ENCODE peak calls at places on chromosomes 16 and 17, in seven cellular contexts. U is Peyer's patch, E is uterus, S is prostate gland, H is esophagus squamous epithelium, D is A549, K is adrenal gland. J is an unnamed sample.

GRCh38 chr16:31542763-31543162 is 15.1 kb downstream of the AHSP start:
- DNase-seq in U (no peak), E (no peak), D (no peak), S (no peak), H (no peak), K (no peak), J (no peak)

GRCh38 chr17:80163315-80163714 is 6.5 kb upstream of the CARD14 start:
- DNase-seq in H (no peak), S (no peak), D (no peak), K (no peak), U (no peak), E (no peak), J (no peak)

GRCh38 chr16:58510097-58510775 is 5.1 kb upstream of the SETD6 start:
- DNase-seq in S (no peak), D (no peak), U (peak), H (no peak), K (peak), E (no peak), J (no peak)

GRCh38 chr17:18319604-18320256 is 4.6 kb downstream of the SMCR8 start:
- DNase-seq in E (no peak), H (no peak), D (peak), K (peak), U (no peak), S (peak), J (peak)

GRCh38 chr17:41580651-41581365 is 5.9 kb downstream of the KRT14 start:
- DNase-seq in K (no peak), S (no peak), D (no peak), U (no peak), H (no peak), E (no peak), J (no peak)

GRCh38 chr17:32859857-32860525 is 16.9 kb downstream of the MYO1D start:
- DNase-seq in U (no peak), E (no peak), D (no peak), H (no peak), K (no peak), S (no peak), J (no peak)

GRCh38 chr17:62163847-62164246 is 98.8 kb upstream of the MED13 start:
- DNase-seq in U (peak), D (no peak), K (no peak), H (no peak), S (peak), E (no peak), J (no peak)

GRCh38 chr17:79749156-79749815 is 18.5 kb downstream of the ENPP7 start:
- DNase-seq in D (no peak), E (no peak), S (no peak), H (no peak), U (no peak), K (no peak), J (no peak)

GRCh38 chr17:36920032-36921000 is 17.0 kb upstream of the LHX1 start:
- DNase-seq in E (no peak), H (no peak), D (peak), S (no peak), K (no peak), U (no peak), J (no peak)

GRCh38 chr16:67441289-67441753 is 10.4 kb downstream of the HSD11B2 start:
- DNase-seq in H (no peak), E (peak), U (peak), S (peak), D (no peak), K (no peak), J (no peak)

GRCh38 chr16:2799205-2799851 is 1.1 kb downstream of the PRSS41 start:
- DNase-seq in E (no peak), K (no peak), U (no peak), S (no peak), D (no peak), H (no peak), J (no peak)

GRCh38 chr16:12543700-12544476 is 259.8 kb downstream of the CPPED1 start:
- DNase-seq in E (no peak), K (no peak), H (no peak), U (no peak), S (no peak), D (no peak), J (no peak)

GRCh38 chr17:48198950-48199541 is 91.5 kb downstream of the SNX11 start:
- DNase-seq in K (no peak), D (no peak), U (peak), S (peak), H (no peak), E (no peak), J (no peak)

GRCh38 chr16:53091508-53092211 is 36.9 kb downstream of the CHD9 start:
- DNase-seq in D (no peak), K (peak), U (peak), S (no peak), E (peak), H (no peak), J (peak)

GRCh38 chr17:21368545-21369246 is 7.5 kb upstream of the KCNJ12 start:
- DNase-seq in S (no peak), D (no peak), K (no peak), U (no peak), E (no peak), H (no peak), J (no peak)

GRCh38 chr16:85840801-85841200 is 41.3 kb downstream of the COX4I1 start:
- DNase-seq in D (no peak), U (no peak), E (no peak), H (no peak), S (no peak), K (no peak), J (no peak)

GRCh38 chr17:51860934-51861561 is 297.5 kb downstream of the CA10 start:
- DNase-seq in H (no peak), S (peak), U (peak), D (peak), K (peak), E (no peak), J (no peak)

GRCh38 chr17:13920413-13920812 is 148.9 kb upstream of the COX10 start:
- DNase-seq in E (no peak), D (no peak), K (no peak), H (no peak), U (no peak), S (no peak), J (no peak)

GRCh38 chr17:61477204-61477834 is 25.1 kb downstream of the TBX4 start:
- DNase-seq in S (no peak), K (no peak), E (no peak), H (no peak), U (peak), D (no peak), J (no peak)

GRCh38 chr16:3954411-3954921 is 74.0 kb upstream of the CREBBP start:
- DNase-seq in D (no peak), H (no peak), K (no peak), E (no peak), S (no peak), U (no peak), J (no peak)

GRCh38 chr17:49450735-49451134 is 36.1 kb upstream of the PHB1 start:
- DNase-seq in S (no peak), H (no peak), E (no peak), K (no peak), U (no peak), D (no peak), J (no peak)

DNA sequence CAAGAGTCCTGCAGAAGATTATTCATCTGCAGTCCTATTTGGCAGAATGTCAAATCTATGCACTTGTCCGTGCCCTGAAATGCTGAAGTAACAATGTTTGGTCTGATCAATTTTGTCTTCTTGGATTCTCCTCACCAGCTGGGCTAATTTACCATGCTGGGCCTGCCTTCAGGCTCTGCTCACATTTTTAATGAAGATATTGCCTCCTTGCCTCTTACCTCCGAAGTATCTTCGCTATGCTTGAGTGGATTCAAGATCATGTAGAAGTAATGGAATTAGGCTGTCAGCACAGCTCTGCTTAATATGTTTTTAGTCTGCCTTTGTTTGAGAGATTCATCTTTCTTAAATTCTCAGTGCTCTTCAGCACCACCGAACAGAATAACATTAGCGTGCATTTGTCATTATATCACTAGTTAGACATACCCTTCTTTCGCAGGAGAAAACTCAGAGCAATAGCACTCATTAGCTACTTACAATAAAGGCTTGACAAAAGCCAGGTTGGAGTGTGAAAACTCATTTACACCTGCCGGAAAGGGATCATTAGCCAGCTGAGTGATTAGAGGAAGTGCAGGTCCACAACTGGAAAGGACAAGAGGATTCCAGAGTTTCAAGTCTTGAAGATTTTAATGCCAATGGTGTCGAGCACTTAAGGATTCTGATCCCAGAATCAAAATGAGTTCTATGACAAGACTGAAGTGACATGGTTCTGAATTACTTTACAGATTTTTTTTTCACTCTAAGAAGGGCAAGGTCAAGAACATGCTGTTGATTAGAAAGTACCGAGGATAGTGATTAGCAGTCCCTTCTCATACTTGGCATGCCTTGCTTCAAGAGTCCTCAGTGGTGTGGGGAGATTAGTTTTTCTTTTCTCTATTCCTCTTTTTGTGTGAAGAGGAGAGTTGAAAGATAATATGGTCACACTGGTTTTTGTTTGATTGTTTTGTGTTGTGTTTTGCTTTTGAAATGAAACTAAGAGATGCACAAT is 405.6 kb upstream of the TOM1L1 start:
- DNase-seq in E (no peak), K (no peak), D (no peak), H (no peak), S (no peak), U (no peak), J (no peak)
- H3K27ac ChIP-seq in E (no peak), K (no peak), D (no peak), H (no peak), S (no peak), U (no peak), J (no peak)

DNA sequence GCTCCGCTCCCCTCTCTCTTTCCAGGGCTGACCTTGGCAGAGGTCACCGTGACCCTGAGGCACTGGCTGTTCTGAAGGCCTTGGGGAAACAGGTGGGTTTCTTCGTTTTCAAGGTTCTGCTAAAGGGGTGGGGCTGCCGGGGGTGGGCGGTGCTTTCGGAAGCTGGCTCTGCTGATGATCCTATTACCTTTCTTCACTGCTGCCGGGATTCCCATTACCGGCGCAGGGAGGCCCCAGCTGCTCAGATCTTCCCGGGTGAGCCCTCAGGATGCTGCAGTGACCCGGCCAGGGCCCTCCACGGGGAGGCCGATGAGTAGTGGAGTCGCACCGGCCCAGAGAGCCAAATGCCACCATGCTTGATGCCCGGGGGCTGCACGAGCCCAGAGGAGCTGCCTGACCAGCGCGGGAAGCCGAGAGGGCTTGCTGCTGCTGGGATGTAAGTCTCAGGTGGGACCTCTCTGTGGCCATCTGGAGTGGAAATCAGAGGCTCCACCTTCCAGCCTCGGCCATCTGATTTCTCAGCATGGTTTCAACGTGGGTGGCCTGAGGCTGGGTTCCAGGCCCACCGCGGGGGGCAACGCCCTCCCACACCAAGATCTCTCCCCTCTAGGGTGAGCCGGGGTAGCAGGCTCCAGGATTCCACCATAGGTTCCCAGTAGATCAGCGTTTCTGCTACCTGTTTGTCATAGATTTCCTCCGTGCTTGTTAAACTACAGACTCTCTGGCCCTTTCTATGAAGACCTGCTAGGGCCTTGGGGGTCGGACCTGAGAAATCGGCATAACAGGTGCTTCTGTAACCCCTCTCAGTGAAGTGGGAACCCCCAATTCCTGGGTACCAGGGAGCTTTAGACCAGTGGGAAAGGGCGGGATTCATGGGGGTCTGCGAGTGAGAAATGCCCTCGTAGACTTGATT is 21.6 kb upstream of the ADCY7 start:
- DNase-seq in S (no peak), U (no peak), K (no peak), E (no peak), D (no peak), H (no peak), J (peak)
- H3K4me3 ChIP-seq in S (no peak), U (peak), K (no peak), E (no peak), D (peak), H (peak), J (peak)

GRCh38 chr17:75645889-75646625 is 12.8 kb downstream of the SMIM5 start:
- DNase-seq in H (no peak), K (no peak), U (peak), E (peak), D (peak), S (peak), J (no peak)
- TF ChIP-seq POLR2A in H (no peak), K (no peak), U (peak), E (peak), D (peak), S (peak), J (no peak)

DNA sequence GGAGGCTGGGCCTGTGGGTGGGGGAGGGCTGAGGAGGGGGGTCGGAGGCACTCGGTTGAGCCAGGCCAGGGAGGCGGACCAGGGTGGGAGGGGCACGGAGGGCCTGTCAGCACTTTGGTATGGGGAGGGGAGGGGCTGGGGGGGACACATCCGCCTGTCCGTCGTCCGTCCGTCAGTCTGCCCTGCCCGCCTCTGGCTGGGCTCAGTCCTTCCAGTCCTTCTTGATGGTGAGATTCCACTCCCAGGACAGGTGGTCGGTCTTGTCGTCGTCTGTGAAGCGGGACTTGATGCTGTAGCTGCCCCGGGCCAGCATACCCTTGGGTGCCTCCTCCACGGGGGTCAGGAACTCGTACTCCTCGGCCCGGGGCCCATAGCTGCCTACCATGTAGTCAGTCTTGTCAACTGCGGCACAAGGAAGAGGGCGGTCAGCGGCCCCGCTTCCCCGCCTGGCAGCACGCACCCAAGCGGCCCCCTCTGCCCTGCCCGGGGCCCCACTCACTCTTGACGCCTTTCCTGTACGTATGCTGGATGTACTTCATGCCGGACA is 2.4 kb downstream of the ARHGDIA start:
- DNase-seq in E (peak), S (no peak), K (peak), D (peak), U (peak), H (no peak), J (peak)
- H3K27ac ChIP-seq in E (peak), S (peak), K (no peak), D (peak), U (peak), H (peak), J (no peak)

J was measured in ovary.